ENCODE peak calls at places on chromosomes 4 and X, in four cellular contexts. G is left lung, X is body of pancreas, H is ovary. U is an unnamed sample.

GRCh38 chrX:13283512-13283911 is 36.3 kb downstream of the ATXN3L start:
- DNase-seq in G (no peak), X (no peak), H (no peak), U (peak)

GRCh38 chr4:47075919-47076318 is 44.6 kb downstream of the GABRB1 start:
- DNase-seq in G (no peak), X (no peak), H (no peak), U (no peak)

GRCh38 chr4:103934178-103934789 is 214.5 kb upstream of the TACR3 start:
- DNase-seq in G (no peak), X (peak), H (no peak), U (peak)

GRCh38 chr4:76639292-76639691 is 204.3 kb downstream of the SHROOM3 start:
- DNase-seq in G (no peak), X (no peak), H (no peak), U (no peak)

GRCh38 chrX:20140410-20140809 is 1.2 kb downstream of the EIF1AX start:
- DNase-seq in G (no peak), X (no peak), H (no peak), U (no peak)

GRCh38 chr4:109803924-109804571 is 2.2 kb upstream of the CFI start:
- DNase-seq in G (no peak), X (peak), H (no peak), U (no peak)

GRCh38 chr4:25727711-25728493 is 72.3 kb downstream of the SLC34A2 start:
- DNase-seq in G (no peak), X (no peak), H (no peak), U (no peak)

GRCh38 chr4:94339779-94340178 is 2.9 kb downstream of the HPGDS start:
- DNase-seq in G (no peak), X (no peak), H (no peak), U (no peak)

GRCh38 chr4:7680106-7680505 is 245.4 kb upstream of the PSAPL1 start:
- DNase-seq in G (peak), X (no peak), H (no peak), U (no peak)

GRCh38 chrX:110795645-110796510 is at the start of gene CHRDL1:
- DNase-seq in G (peak), X (peak), H (peak), U (no peak)

GRCh38 chr4:56414135-56414675 is 21.2 kb downstream of the PPAT start:
- DNase-seq in G (no peak), X (no peak), H (no peak), U (no peak)

GRCh38 chr4:125191252-125191651 is 123.5 kb upstream of the FAT4 start:
- DNase-seq in G (no peak), X (no peak), H (no peak), U (no peak)

GRCh38 chr4:15649914-15650545 is 5.1 kb downstream of the FBXL5 start:
- DNase-seq in G (no peak), X (peak), H (no peak), U (peak)

GRCh38 chrX:38006778-38007177 is 425 bp downstream of the SYTL5 start:
- DNase-seq in G (no peak), X (no peak), H (no peak), U (no peak)

GRCh38 chrX:18702362-18703195 is 4.9 kb upstream of the PPEF1 start:
- DNase-seq in G (no peak), X (no peak), H (no peak), U (no peak)

GRCh38 chrX:72026341-72027023 is 105.2 kb downstream of the RTL5 start:
- DNase-seq in G (no peak), X (no peak), H (no peak), U (no peak)

DNA sequence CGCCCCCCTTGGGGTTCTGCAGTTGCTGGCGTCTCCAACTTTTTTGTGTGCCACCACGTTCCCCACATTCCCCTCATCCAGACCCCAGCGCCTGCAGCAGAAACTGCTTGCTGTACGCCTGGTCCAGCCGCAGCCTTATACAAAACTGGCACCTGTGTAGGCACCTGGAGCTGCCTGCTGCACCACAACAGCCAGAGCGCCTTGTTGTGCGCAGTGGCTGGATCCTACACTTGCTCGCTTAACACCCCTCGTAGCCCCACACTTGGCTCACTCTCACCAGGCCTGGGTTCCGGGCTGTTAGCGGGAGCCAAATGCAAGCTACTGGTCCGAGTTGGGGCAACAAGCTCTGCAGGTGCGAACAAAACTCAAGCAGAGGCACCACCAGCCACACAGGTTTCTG is 136.8 kb downstream of the TECRL start:
- DNase-seq in G (no peak), X (no peak), H (no peak), U (no peak)
- H3K4me3 ChIP-seq in G (no peak), X (no peak), H (no peak), U (no peak)

DNA sequence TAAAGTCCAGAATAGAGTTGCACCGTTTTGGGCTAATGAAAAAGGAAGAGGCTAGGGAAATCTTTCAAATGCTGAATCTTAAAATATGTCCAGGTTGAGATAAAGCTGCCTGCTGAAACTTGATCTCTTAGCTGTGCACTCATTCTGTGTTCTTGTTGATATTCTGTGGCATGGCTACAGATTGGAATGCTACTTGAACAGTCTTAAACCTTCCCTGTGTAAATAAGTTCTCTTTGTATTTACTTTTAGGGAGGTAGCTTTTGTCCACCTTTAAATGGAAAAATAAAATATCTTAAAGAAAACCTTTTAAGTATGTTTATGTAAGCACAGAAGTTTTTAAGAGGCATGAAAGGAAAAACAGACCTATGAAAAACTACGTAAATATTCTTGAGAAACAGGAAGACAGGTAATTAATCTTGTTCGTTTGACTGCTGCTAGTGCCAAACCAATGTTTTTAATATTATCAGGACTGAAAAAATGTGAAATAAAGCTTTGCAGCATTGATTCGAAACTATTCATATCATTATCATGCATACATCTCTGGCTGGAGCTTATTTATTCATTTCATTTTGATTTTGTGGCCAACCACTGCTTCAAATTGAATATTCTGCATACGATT is 17.9 kb downstream of the HSD17B13 start:
- DNase-seq in G (no peak), X (no peak), H (no peak), U (no peak)
- H3K4me3 ChIP-seq in G (no peak), X (no peak), H (no peak), U (no peak)

DNA sequence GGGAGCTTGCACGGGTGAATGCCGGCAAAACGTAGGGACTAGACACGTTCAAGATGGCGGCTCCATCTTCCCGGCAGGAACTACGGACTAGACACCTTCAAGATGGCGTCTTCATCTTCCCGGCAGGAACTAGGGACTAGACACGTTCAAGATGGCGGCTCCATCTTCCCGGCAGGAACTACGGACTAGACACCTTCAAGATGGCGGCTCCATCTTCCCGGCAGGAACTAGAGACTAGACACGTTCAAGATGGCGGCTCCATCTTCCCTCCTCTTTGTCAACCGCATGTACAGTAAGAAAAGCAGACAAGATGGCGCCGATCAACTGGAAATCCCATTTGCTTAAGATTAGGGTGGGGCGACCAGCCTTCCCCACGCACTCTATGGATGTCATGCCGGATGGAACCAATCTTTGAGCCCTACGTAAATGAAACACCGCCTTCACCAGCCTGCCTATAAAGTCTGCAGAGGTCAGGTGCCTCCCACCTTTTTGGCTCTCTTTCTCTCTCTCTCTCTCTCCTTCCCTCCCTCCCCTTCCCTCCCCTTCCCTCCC is 222.4 kb downstream of the CRLF2 start:
- DNase-seq in G (no peak), X (peak), H (peak), U (peak)
- H3K4me3 ChIP-seq in G (no peak), X (no peak), H (peak), U (peak)

GRCh38 chr4:184806246-184806550 is 19.6 kb downstream of the ACSL1 start:
- DNase-seq in G (no peak), X (no peak), H (no peak), U (no peak)

GRCh38 chr4:184805462-184806245 is 20.1 kb downstream of the ACSL1 start:
- DNase-seq in G (peak), X (peak), H (peak), U (no peak)

GRCh38 chr4:184803133-184803532 is 22.6 kb downstream of the ACSL1 start:
- DNase-seq in G (no peak), X (no peak), H (no peak), U (no peak)

GRCh38 chr4:184803884-184804283 is 21.9 kb downstream of the ACSL1 start:
- DNase-seq in G (no peak), X (no peak), H (no peak), U (no peak)

DNA sequence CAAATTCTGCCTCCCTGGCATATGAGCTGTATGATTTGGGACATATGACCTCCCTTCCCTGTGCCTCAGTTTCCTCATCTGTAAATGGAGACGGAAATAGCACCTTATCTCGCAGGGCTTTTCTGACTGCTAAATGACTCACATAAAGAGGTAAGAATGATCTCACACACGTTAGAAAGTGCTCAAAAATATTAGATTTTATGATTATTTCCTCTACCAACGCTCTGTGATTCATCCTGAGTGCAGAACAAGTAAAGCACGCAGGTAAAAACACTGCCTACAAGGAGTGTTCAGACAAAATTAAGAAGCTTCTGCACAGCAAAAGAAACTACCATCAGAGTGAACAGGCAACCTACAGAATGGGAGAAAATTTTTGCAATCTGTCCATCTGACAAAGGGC is 21.1 kb downstream of the ACSL1 start:
- DNase-seq in G (no peak), X (no peak), H (no peak), U (no peak)
- H3K4me3 ChIP-seq in G (peak), X (no peak), H (no peak), U (no peak)

GRCh38 chrX:48002929-48003328 is 860 bp downstream of the ZNF182 start:
- DNase-seq in G (no peak), X (no peak), H (no peak), U (no peak)
- H3K4me3 ChIP-seq in G (peak), X (no peak), H (peak), U (peak)

GRCh38 chr4:61335364-61335763 is 135.2 kb downstream of the ADGRL3 start:
- DNase-seq in G (no peak), X (no peak), H (no peak), U (no peak)

GRCh38 chr4:61332671-61333070 is 132.5 kb downstream of the ADGRL3 start:
- DNase-seq in G (no peak), X (no peak), H (no peak), U (no peak)

GRCh38 chr4:61333490-61333889 is 133.4 kb downstream of the ADGRL3 start:
- DNase-seq in G (no peak), X (no peak), H (no peak), U (no peak)

GRCh38 chr4:61336911-61337310 is 136.8 kb downstream of the ADGRL3 start:
- DNase-seq in G (no peak), X (peak), H (no peak), U (no peak)

DNA sequence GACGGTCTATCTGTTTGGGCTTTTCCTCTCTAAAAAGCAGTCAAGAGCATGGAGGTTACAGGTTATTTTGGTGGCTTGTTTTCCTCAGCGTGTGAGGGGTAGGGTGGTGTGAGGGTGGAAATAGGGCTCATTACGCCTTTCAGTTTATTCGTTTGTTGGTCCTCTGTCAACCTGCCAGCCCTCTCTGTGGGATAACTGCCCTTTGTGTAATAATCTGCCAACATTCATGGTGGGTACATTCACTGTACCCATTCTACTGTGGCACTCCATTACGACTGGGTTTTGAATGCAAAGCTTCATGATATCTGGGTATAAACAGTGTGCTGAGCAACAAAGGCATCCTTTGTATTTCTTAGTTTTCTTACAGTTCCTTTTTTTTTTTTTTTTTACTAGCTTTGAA is 136.4 kb downstream of the ADGRL3 start:
- DNase-seq in G (no peak), X (no peak), H (no peak), U (no peak)
- H3K4me3 ChIP-seq in G (no peak), X (no peak), H (no peak), U (no peak)

GRCh38 chr4:37439809-37440518 is 195.4 kb downstream of the NWD2 start:
- DNase-seq in G (no peak), X (no peak), H (no peak), U (no peak)
- H3K4me3 ChIP-seq in G (no peak), X (no peak), H (no peak), U (no peak)

DNA sequence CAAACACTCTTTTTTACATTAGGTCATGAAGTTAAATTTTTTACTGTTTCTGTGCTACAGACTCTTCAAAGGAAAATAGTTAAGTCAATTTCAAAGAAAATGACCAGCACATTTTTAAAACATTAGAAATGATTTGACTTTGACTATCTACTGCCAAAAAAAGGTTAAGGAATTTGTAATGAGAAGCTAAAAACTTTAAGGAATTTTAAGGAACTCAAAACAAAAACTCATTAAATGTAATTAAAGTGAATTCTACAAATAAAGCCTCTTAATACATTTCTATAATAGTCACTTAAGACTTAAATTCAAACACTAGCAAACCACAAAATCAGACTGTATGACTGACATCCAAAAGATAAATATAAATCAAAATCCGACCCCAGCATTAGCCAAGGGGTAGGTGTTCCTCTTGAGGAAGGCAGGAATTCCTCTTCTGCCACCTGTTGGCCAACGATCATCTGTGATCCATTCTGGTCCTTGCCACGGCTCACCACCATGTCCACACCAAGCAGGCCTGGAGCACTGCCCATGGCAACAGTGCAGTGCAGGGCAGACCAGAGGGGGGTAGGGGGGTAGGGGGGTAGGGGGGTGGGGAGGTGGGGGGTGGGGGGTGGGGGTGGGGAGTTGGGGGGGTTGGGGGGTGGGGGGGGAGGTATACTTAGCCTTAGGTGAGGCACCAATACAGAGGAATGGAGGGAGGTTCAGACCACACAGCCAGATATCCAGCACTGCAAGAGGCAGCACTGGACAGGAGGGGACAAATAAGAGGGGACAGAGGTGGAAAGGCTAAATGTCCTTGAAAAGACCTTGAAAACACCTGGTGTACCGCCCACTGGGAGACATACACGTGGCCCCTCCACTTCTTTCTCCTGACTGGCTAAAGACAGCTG is 287.4 kb downstream of the CHIC1 start:
- DNase-seq in G (no peak), X (peak), H (peak), U (peak)
- H3K4me3 ChIP-seq in G (no peak), X (no peak), H (peak), U (no peak)

GRCh38 chr4:145098675-145099037 is 545 bp downstream of the ABCE1 start:
- DNase-seq in G (no peak), X (peak), H (no peak), U (no peak)
- H3K4me3 ChIP-seq in G (peak), X (peak), H (peak), U (peak)

U was measured in Jurkat, Clone E6-1.